ENCODE peak calls at places on chromosomes 12 and 14, in four cellular contexts. Z, E, C and I are unnamed samples.

GRCh38 chr12:23380419-23381100 is 568.9 kb downstream of the SOX5 start:
- DNase-seq in C (no peak), E (no peak), Z (no peak), I (no peak)

GRCh38 chr12:9064815-9065606 is 50.7 kb downstream of the A2M start:
- DNase-seq in C (peak), Z (no peak), E (no peak), I (peak)

GRCh38 chr14:61320806-61321384 is 484 bp upstream of the PRKCH start:
- DNase-seq in C (peak), Z (no peak), E (no peak), I (no peak)

GRCh38 chr12:114451657-114452056 is 45.7 kb upstream of the TBX5 start:
- DNase-seq in E (no peak), C (no peak), Z (no peak), I (no peak)

GRCh38 chr12:15842106-15842505 is 40.1 kb upstream of the STRAP start:
- DNase-seq in C (peak), E (no peak), Z (no peak), I (no peak)

GRCh38 chr14:71399057-71399487 is 491.8 kb downstream of the PCNX1 start:
- DNase-seq in C (no peak), Z (peak), E (peak), I (no peak)

GRCh38 chr12:15011162-15011561 is 38.3 kb downstream of the PDE6H start:
- DNase-seq in Z (no peak), C (peak), E (no peak), I (peak)

GRCh38 chr14:69716483-69717187 is 50.3 kb upstream of the SRSF5 start:
- DNase-seq in Z (no peak), C (peak), E (no peak), I (no peak)

GRCh38 chr14:62015248-62015647 is 253.0 kb downstream of the SNAPC1 start:
- DNase-seq in Z (no peak), C (peak), E (no peak), I (no peak)

GRCh38 chr14:77151918-77152588 is 10.5 kb upstream of the ZDHHC22 start:
- DNase-seq in C (peak), Z (no peak), E (no peak), I (no peak)

GRCh38 chr12:96255077-96255476 is 60.9 kb downstream of the ELK3 start:
- DNase-seq in Z (no peak), C (no peak), E (no peak), I (no peak)

GRCh38 chr14:23149745-23150144 is 30.7 kb upstream of the CEBPE start:
- DNase-seq in Z (no peak), E (no peak), C (peak), I (no peak)

GRCh38 chr14:99604766-99605298 is 825 bp upstream of the CCDC85C start:
- DNase-seq in C (peak), Z (peak), E (no peak), I (no peak)

GRCh38 chr12:103279444-103279843 is 216.3 kb downstream of the C12orf42 start:
- DNase-seq in E (no peak), Z (no peak), C (no peak), I (no peak)

GRCh38 chr12:13342971-13343370 is 146.4 kb downstream of the EMP1 start:
- DNase-seq in Z (no peak), E (no peak), C (no peak), I (no peak)

GRCh38 chr12:108828774-108829173 is 28.6 kb downstream of the SSH1 start:
- DNase-seq in Z (no peak), C (no peak), E (no peak), I (no peak)

GRCh38 chr14:96056509-96057422 is 17.6 kb downstream of the C14orf132 start:
- DNase-seq in E (no peak), C (peak), Z (no peak), I (peak)